ENCODE peak calls at places on chromosome 19, in seven cellular contexts. B, J, D, N, I, K and F are unnamed samples.

GRCh38 chr19:47381653-47382279 is 32.7 kb downstream of the DHX34 start:
- DNase-seq in D (no peak), I (peak), K (peak), B (no peak), N (no peak), J (no peak), F (no peak)

GRCh38 chr19:8654591-8655339 is 24.3 kb downstream of the NFILZ start:
- DNase-seq in I (peak), N (peak), K (peak), J (peak), B (peak), D (peak), F (no peak)

GRCh38 chr19:38210458-38210987 is 13.5 kb downstream of the DPF1 start:
- DNase-seq in N (peak), J (peak), D (peak), I (no peak), K (no peak), B (no peak), F (no peak)

GRCh38 chr19:15251749-15252397 is 19.6 kb upstream of the EPHX3 start:
- DNase-seq in K (no peak), B (peak), I (no peak), J (peak), N (peak), D (peak), F (peak)

GRCh38 chr19:2391118-2391725 is 31.2 kb downstream of the TMPRSS9 start:
- DNase-seq in J (peak), N (peak), K (peak), B (peak), I (peak), D (peak), F (peak)

GRCh38 chr19:5369304-5369703 is 28.7 kb upstream of the PTPRS start:
- DNase-seq in N (no peak), I (no peak), K (no peak), J (no peak), B (no peak), D (no peak), F (no peak)

GRCh38 chr19:1490020-1490310 is 185 bp downstream of the PCSK4 start:
- DNase-seq in J (no peak), N (no peak), D (no peak), B (no peak), I (no peak), K (no peak), F (no peak)

GRCh38 chr19:39517432-39517831 is 2.5 kb downstream of the SELENOV start:
- DNase-seq in K (no peak), J (no peak), I (no peak), D (no peak), N (no peak), B (no peak), F (no peak)

GRCh38 chr19:46970815-46971214 is 48.8 kb upstream of the NPAS1 start:
- DNase-seq in J (no peak), K (no peak), N (no peak), B (peak), D (peak), I (no peak), F (peak)

GRCh38 chr19:55423225-55423967 is 15.8 kb upstream of the UBE2S start:
- DNase-seq in B (no peak), N (no peak), J (no peak), I (no peak), K (no peak), D (no peak), F (no peak)

GRCh38 chr19:16457195-16457953 is 14.4 kb downstream of the EPS15L1 start:
- DNase-seq in N (no peak), D (peak), K (peak), J (peak), I (peak), B (peak), F (peak)

GRCh38 chr19:35513975-35514809 is 743 bp upstream of the DMKN start:
- DNase-seq in N (no peak), J (peak), D (no peak), K (no peak), I (no peak), B (peak), F (no peak)

GRCh38 chr19:46616631-46617322 is 8.1 kb downstream of the PTGIR start:
- DNase-seq in B (peak), N (peak), K (peak), I (peak), D (no peak), J (peak), F (peak)

GRCh38 chr19:58056861-58057260 is 2.2 kb upstream of the ZNF135 start:
- DNase-seq in I (no peak), K (no peak), B (no peak), D (no peak), N (no peak), J (no peak), F (no peak)

GRCh38 chr19:6312018-6312417 is 21.4 kb downstream of the ACER1 start:
- DNase-seq in I (no peak), K (no peak), B (no peak), J (no peak), D (no peak), N (no peak), F (no peak)

GRCh38 chr19:15294591-15294990 is 37.7 kb downstream of the BRD4 start:
- DNase-seq in I (no peak), D (peak), J (no peak), B (peak), N (no peak), K (no peak), F (no peak)

GRCh38 chr19:49421039-49421877 is 2.0 kb downstream of the PTH2 start:
- DNase-seq in J (peak), K (peak), B (peak), D (peak), N (peak), I (peak), F (peak)

GRCh38 chr19:18612772-18613588 is at the start of gene TMEM59L:
- DNase-seq in K (peak), D (peak), J (no peak), I (no peak), N (no peak), B (no peak), F (no peak)

GRCh38 chr19:11539495-11540365 is 1.1 kb downstream of the CNN1 start:
- DNase-seq in J (peak), I (no peak), D (peak), N (no peak), K (no peak), B (no peak), F (no peak)

GRCh38 chr19:4533835-4534424 is 1.1 kb downstream of the PLIN5 start:
- DNase-seq in D (no peak), J (no peak), K (no peak), B (no peak), N (no peak), I (no peak), F (no peak)

GRCh38 chr19:31314849-31315620 is 34.2 kb downstream of the TSHZ3 start:
- DNase-seq in I (no peak), B (no peak), N (no peak), K (no peak), D (no peak), J (no peak), F (no peak)